ENCODE peak calls at places on chromosomes 16 and 17, in five cellular contexts. One of them, this sample, is unnamed.

GRCh38 chr17:208429-208828 is 27.0 kb upstream of the DOC2B start:
- DNase-seq in H9: no peak
- DNase-seq in H1: no peak
- DNase-seq in mesenchymal stem cell: no peak
- DNase-seq in trophoblast cell: no peak
- DNase-seq in this sample: no peak

GRCh38 chr16:86664518-86665318 is 86.4 kb downstream of the FOXL1 start:
- DNase-seq in H9: no peak
- DNase-seq in H1: no peak
- DNase-seq in mesenchymal stem cell: peak; percentile 99
- DNase-seq in trophoblast cell: no peak
- DNase-seq in this sample: no peak

GRCh38 chr16:58500329-58501241 is 642 bp downstream of the NDRG4 start:
- DNase-seq in H9: peak; percentile 56
- DNase-seq in H1: peak; percentile 73
- DNase-seq in mesenchymal stem cell: peak; percentile 39
- DNase-seq in trophoblast cell: no peak
- DNase-seq in this sample: no peak

GRCh38 chr17:6233339-6233738 is 163.2 kb downstream of the WSCD1 start:
- DNase-seq in H9: no peak
- DNase-seq in H1: no peak
- DNase-seq in mesenchymal stem cell: no peak
- DNase-seq in trophoblast cell: no peak
- DNase-seq in this sample: no peak

GRCh38 chr16:67210069-67210937 is 11.4 kb downstream of the ELMO3 start:
- DNase-seq in H9: peak; percentile 56
- DNase-seq in H1: no peak
- DNase-seq in mesenchymal stem cell: no peak
- DNase-seq in trophoblast cell: no peak
- DNase-seq in this sample: no peak

GRCh38 chr17:76232342-76232741 is 8.0 kb downstream of the RNF157 start:
- DNase-seq in H9: no peak
- DNase-seq in H1: no peak
- DNase-seq in mesenchymal stem cell: peak; percentile 88
- DNase-seq in trophoblast cell: no peak
- DNase-seq in this sample: no peak

GRCh38 chr16:78980825-78981224 is 619.7 kb downstream of the MAF start:
- DNase-seq in H9: no peak
- DNase-seq in H1: no peak
- DNase-seq in mesenchymal stem cell: no peak
- DNase-seq in trophoblast cell: no peak
- DNase-seq in this sample: no peak

GRCh38 chr17:70636517-70637133 is 467.3 kb downstream of the KCNJ2 start:
- DNase-seq in H9: no peak
- DNase-seq in H1: no peak
- DNase-seq in mesenchymal stem cell: peak; percentile 58
- DNase-seq in trophoblast cell: peak; percentile 78
- DNase-seq in this sample: peak; percentile 40

GRCh38 chr17:9123594-9124553 is 102.6 kb downstream of the NTN1 start:
- DNase-seq in H9: no peak
- DNase-seq in H1: no peak
- DNase-seq in mesenchymal stem cell: no peak
- DNase-seq in trophoblast cell: no peak
- DNase-seq in this sample: no peak

GRCh38 chr16:83713597-83713996 is 94.2 kb upstream of the HSBP1 start:
- DNase-seq in H9: no peak
- DNase-seq in H1: no peak
- DNase-seq in mesenchymal stem cell: no peak
- DNase-seq in trophoblast cell: no peak
- DNase-seq in this sample: no peak

GRCh38 chr16:29986231-29986630 is 9.2 kb downstream of the HIRIP3 start:
- DNase-seq in H9: no peak
- DNase-seq in H1: no peak
- DNase-seq in mesenchymal stem cell: no peak
- DNase-seq in trophoblast cell: no peak
- DNase-seq in this sample: no peak

GRCh38 chr17:79211061-79211770 is 136.6 kb downstream of the ENGASE start:
- DNase-seq in H9: no peak
- DNase-seq in H1: peak; percentile 45
- DNase-seq in mesenchymal stem cell: no peak
- DNase-seq in trophoblast cell: no peak
- DNase-seq in this sample: no peak

GRCh38 chr16:72291531-72291981 is 119.6 kb upstream of the PMFBP1 start:
- DNase-seq in H9: no peak
- DNase-seq in H1: no peak
- DNase-seq in mesenchymal stem cell: peak; percentile 89
- DNase-seq in trophoblast cell: peak; percentile 82
- DNase-seq in this sample: no peak

GRCh38 chr16:80369559-80369958 is 171.2 kb upstream of the DYNLRB2 start:
- DNase-seq in H9: peak; percentile 61
- DNase-seq in H1: peak; percentile 52
- DNase-seq in mesenchymal stem cell: peak; percentile 21
- DNase-seq in trophoblast cell: peak; percentile 58
- DNase-seq in this sample: peak; percentile 59

GRCh38 chr17:68709995-68710780 is 109.0 kb upstream of the FAM20A start:
- DNase-seq in H9: no peak
- DNase-seq in H1: no peak
- DNase-seq in mesenchymal stem cell: peak; percentile 50
- DNase-seq in trophoblast cell: peak; percentile 87
- DNase-seq in this sample: no peak

GRCh38 chr17:77841742-77842141 is 116.8 kb upstream of the TNRC6C start:
- DNase-seq in H9: no peak
- DNase-seq in H1: no peak
- DNase-seq in mesenchymal stem cell: no peak
- DNase-seq in trophoblast cell: no peak
- DNase-seq in this sample: no peak

GRCh38 chr17:42984486-42984885 is 4.1 kb downstream of the RUNDC1 start:
- DNase-seq in H9: no peak
- DNase-seq in H1: no peak
- DNase-seq in mesenchymal stem cell: no peak
- DNase-seq in trophoblast cell: no peak
- DNase-seq in this sample: no peak

GRCh38 chr17:2138318-2138717 is 83.4 kb downstream of the HIC1 start:
- DNase-seq in H9: no peak
- DNase-seq in H1: no peak
- DNase-seq in mesenchymal stem cell: peak; percentile 88
- DNase-seq in trophoblast cell: peak; percentile 38
- DNase-seq in this sample: no peak

GRCh38 chr17:81980122-81980521 is 2.7 kb downstream of the ASPSCR1 start:
- DNase-seq in H9: no peak
- DNase-seq in H1: no peak
- DNase-seq in mesenchymal stem cell: no peak
- DNase-seq in trophoblast cell: peak; percentile 28
- DNase-seq in this sample: no peak

GRCh38 chr16:88695218-88695617 is 8.9 kb upstream of the SNAI3 start:
- DNase-seq in H9: no peak
- DNase-seq in H1: no peak
- DNase-seq in mesenchymal stem cell: no peak
- DNase-seq in trophoblast cell: no peak
- DNase-seq in this sample: no peak

GRCh38 chr16:84583995-84584394 is 33.9 kb downstream of the COTL1 start:
- DNase-seq in H9: no peak
- DNase-seq in H1: no peak
- DNase-seq in mesenchymal stem cell: no peak
- DNase-seq in trophoblast cell: no peak
- DNase-seq in this sample: no peak

GRCh38 chr16:2500634-2500936 is 13.2 kb upstream of the ATP6V0C start:
- DNase-seq in H9: peak; percentile 67
- DNase-seq in H1: peak; percentile 60
- DNase-seq in mesenchymal stem cell: no peak
- DNase-seq in trophoblast cell: no peak
- DNase-seq in this sample: no peak

GRCh38 chr17:49967205-49967604 is 1.8 kb upstream of the DLX4 start:
- DNase-seq in H9: no peak
- DNase-seq in H1: no peak
- DNase-seq in mesenchymal stem cell: no peak
- DNase-seq in trophoblast cell: no peak
- DNase-seq in this sample: no peak

GRCh38 chr17:8326591-8327583 is 12.8 kb upstream of the ODF4 start:
- DNase-seq in H9: no peak
- DNase-seq in H1: peak; percentile 74
- DNase-seq in mesenchymal stem cell: peak; percentile 45
- DNase-seq in trophoblast cell: no peak
- DNase-seq in this sample: no peak

GRCh38 chr17:78301821-78302213 is 58.1 kb downstream of the SOCS3 start:
- DNase-seq in H9: no peak
- DNase-seq in H1: no peak
- DNase-seq in mesenchymal stem cell: no peak
- DNase-seq in trophoblast cell: no peak
- DNase-seq in this sample: no peak

GRCh38 chr17:72222571-72222970 is 101.8 kb downstream of the SOX9 start:
- DNase-seq in H9: no peak
- DNase-seq in H1: no peak
- DNase-seq in mesenchymal stem cell: no peak
- DNase-seq in trophoblast cell: no peak
- DNase-seq in this sample: no peak

GRCh38 chr16:87608400-87608985 is 6.2 kb downstream of the JPH3 start:
- DNase-seq in H9: peak; percentile 83
- DNase-seq in H1: peak; percentile 90
- DNase-seq in mesenchymal stem cell: peak; percentile 67
- DNase-seq in trophoblast cell: peak; percentile 72
- DNase-seq in this sample: peak; percentile 71

GRCh38 chr16:3143598-3144330 is 8.9 kb downstream of the ZNF213 start:
- DNase-seq in H9: no peak
- DNase-seq in H1: no peak
- DNase-seq in mesenchymal stem cell: no peak
- DNase-seq in trophoblast cell: peak; percentile 19
- DNase-seq in this sample: no peak

GRCh38 chr16:4882633-4883285 is 35.5 kb downstream of the UBN1 start:
- DNase-seq in H9: no peak
- DNase-seq in H1: no peak
- DNase-seq in mesenchymal stem cell: peak; percentile 43
- DNase-seq in trophoblast cell: no peak
- DNase-seq in this sample: no peak

DNA sequence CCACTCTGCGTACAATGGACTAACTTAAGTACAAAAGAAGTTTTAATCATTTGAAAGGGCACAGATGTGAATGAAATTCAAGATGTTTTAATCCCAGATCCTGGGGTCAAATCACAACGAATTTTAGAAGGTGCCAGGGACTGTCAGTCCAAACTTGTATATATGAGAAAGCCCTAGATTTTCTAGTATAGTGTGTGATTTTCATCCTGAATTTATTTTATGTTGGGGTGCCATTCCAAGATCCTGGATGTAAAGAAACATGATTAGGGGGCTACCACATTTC is 64.3 kb downstream of the TUBD1 start:
- DNase-seq in H9: no peak
- DNase-seq in H1: no peak
- DNase-seq in mesenchymal stem cell: no peak
- DNase-seq in trophoblast cell: no peak
- DNase-seq in this sample: no peak
- H3K18ac ChIP-seq in H9: no peak overlapping the region
- H3K18ac ChIP-seq in H1: no peak overlapping the region
- H3K18ac ChIP-seq in mesenchymal stem cell: peak overlapping the region; percentile 92
- H3K18ac ChIP-seq in trophoblast cell: no peak overlapping the region
- H3K18ac ChIP-seq in this sample: no peak overlapping the region

DNA sequence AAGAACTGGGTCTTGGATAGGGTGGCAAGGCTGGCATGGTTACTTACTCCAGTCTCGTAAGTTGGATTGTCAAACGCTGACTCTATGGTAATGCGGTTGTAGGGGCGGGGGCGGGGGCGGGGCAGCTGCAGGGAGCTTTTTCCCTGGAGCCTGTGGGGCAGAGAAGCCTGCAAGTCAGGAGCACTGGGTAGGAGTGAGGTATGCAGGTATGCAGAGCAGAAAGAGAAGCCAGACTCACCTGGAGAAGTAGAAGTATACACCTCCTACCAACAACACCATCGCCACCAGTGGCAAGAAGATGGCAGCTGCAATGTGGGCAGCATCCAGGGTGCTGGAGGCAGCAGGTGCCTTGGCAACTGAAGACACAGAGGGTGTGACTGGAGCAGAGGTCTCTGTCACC is 4.8 kb upstream of the PHF12 start:
- DNase-seq in H9: peak; percentile 82
- DNase-seq in H1: no peak
- DNase-seq in mesenchymal stem cell: no peak
- DNase-seq in trophoblast cell: no peak
- DNase-seq in this sample: no peak
- H2BK12ac ChIP-seq in H9: no peak overlapping the region
- H2BK12ac ChIP-seq in H1: no peak overlapping the region
- H2BK12ac ChIP-seq in mesenchymal stem cell: no peak overlapping the region
- H2BK12ac ChIP-seq in trophoblast cell: no peak overlapping the region
- H2BK12ac ChIP-seq in this sample: no peak overlapping the region

GRCh38 chr16:70789231-70789926 is 11.6 kb downstream of the VAC14 start:
- DNase-seq in H9: peak; percentile 32
- DNase-seq in H1: peak; percentile 60
- DNase-seq in mesenchymal stem cell: no peak
- DNase-seq in trophoblast cell: peak; percentile 53
- DNase-seq in this sample: no peak
- H3K9ac ChIP-seq in H9: no peak overlapping the region
- H3K9ac ChIP-seq in H1: no peak overlapping the region
- H3K9ac ChIP-seq in mesenchymal stem cell: peak overlapping the region; percentile 67
- H3K9ac ChIP-seq in trophoblast cell: no peak overlapping the region
- H3K9ac ChIP-seq in this sample: no peak overlapping the region

DNA sequence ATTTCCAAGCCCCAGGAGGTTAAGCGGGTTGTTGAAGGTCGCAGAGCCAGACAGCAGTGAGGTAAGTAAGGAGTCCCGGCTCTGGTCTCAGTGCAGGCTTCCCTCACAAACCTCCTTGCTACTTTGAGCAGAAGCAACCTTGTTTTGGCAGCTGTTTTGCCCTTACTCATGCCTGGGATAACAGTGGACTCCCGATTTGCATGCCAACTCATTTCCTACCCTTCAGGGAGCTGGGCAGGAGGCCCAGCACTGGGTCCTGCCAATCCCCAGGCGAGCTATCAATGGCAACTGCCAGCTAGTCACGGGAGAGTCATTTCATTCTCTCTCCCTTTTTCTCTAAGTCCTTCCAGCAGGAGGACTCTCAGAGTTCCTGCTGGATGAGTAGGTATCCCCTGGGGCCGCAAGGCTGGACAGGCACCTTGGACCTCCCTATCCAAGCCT is 72.0 kb upstream of the KSR1 start:
- DNase-seq in H9: no peak
- DNase-seq in H1: no peak
- DNase-seq in mesenchymal stem cell: peak; percentile 60
- DNase-seq in trophoblast cell: peak; percentile 38
- DNase-seq in this sample: no peak
- H3K18ac ChIP-seq in H9: no peak overlapping the region
- H3K18ac ChIP-seq in H1: no peak overlapping the region
- H3K18ac ChIP-seq in mesenchymal stem cell: no peak overlapping the region
- H3K18ac ChIP-seq in trophoblast cell: no peak overlapping the region
- H3K18ac ChIP-seq in this sample: peak overlapping the region; percentile 21

GRCh38 chr16:31861415-31861814 is 12.2 kb upstream of the ZNF267 start:
- DNase-seq in H9: no peak
- DNase-seq in H1: no peak
- DNase-seq in mesenchymal stem cell: no peak
- DNase-seq in trophoblast cell: no peak
- DNase-seq in this sample: no peak
- H2BK12ac ChIP-seq in H9: no peak overlapping the region
- H2BK12ac ChIP-seq in H1: no peak overlapping the region
- H2BK12ac ChIP-seq in mesenchymal stem cell: no peak overlapping the region
- H2BK12ac ChIP-seq in trophoblast cell: no peak overlapping the region
- H2BK12ac ChIP-seq in this sample: no peak overlapping the region

This sample was measured in neuronal stem cell.